ENCODE peak calls at places on chromosomes 1 and 21, in nine cellular contexts. One of them, this sample, is unnamed.

GRCh38 chr1:33143698-33144097 is 38.1 kb downstream of the TRIM62 start:
- DNase-seq in activated CD4-positive, CD25-positive, alpha-beta regulatory T cell: no peak
- DNase-seq in coronary artery: no peak
- DNase-seq in effector CD8-positive, alpha-beta T cell: no peak
- DNase-seq in epithelial cell of esophagus: no peak
- DNase-seq in left ventricle myocardium superior: no peak
- DNase-seq in hepatic stellate cell: peak
- DNase-seq in GM04503: peak
- DNase-seq in stimulated activated CD4-positive, alpha-beta T cell treated with anti-CD3 and anti-CD28 coated beads, TNF-alpha, amount 100 ng/mL, for 24 hours: no peak
- DNase-seq in this sample: peak

GRCh38 chr1:94680008-94680377 is 138.4 kb upstream of the F3 start:
- DNase-seq in epithelial cell of esophagus: no peak
- DNase-seq in activated CD4-positive, CD25-positive, alpha-beta regulatory T cell: no peak
- DNase-seq in coronary artery: no peak
- DNase-seq in left ventricle myocardium superior: no peak
- DNase-seq in effector CD8-positive, alpha-beta T cell: no peak
- DNase-seq in stimulated activated CD4-positive, alpha-beta T cell treated with anti-CD3 and anti-CD28 coated beads, TNF-alpha, amount 100 ng/mL, for 24 hours: no peak
- DNase-seq in hepatic stellate cell: no peak
- DNase-seq in GM04503: no peak
- DNase-seq in this sample: no peak

GRCh38 chr1:209354111-209354839 is 229.2 kb upstream of the CAMK1G start:
- DNase-seq in left ventricle myocardium superior: peak
- DNase-seq in coronary artery: no peak
- DNase-seq in hepatic stellate cell: peak
- DNase-seq in effector CD8-positive, alpha-beta T cell: peak
- DNase-seq in activated CD4-positive, CD25-positive, alpha-beta regulatory T cell: no peak
- DNase-seq in stimulated activated CD4-positive, alpha-beta T cell treated with anti-CD3 and anti-CD28 coated beads, TNF-alpha, amount 100 ng/mL, for 24 hours: peak
- DNase-seq in GM04503: peak
- DNase-seq in epithelial cell of esophagus: peak
- DNase-seq in this sample: peak

GRCh38 chr1:86296305-86297205 is 99.6 kb downstream of the ODF2L start:
- DNase-seq in activated CD4-positive, CD25-positive, alpha-beta regulatory T cell: no peak
- DNase-seq in epithelial cell of esophagus: no peak
- DNase-seq in hepatic stellate cell: no peak
- DNase-seq in effector CD8-positive, alpha-beta T cell: no peak
- DNase-seq in stimulated activated CD4-positive, alpha-beta T cell treated with anti-CD3 and anti-CD28 coated beads, TNF-alpha, amount 100 ng/mL, for 24 hours: no peak
- DNase-seq in coronary artery: no peak
- DNase-seq in left ventricle myocardium superior: no peak
- DNase-seq in GM04503: no peak
- DNase-seq in this sample: no peak

GRCh38 chr1:91557039-91557690 is 56.5 kb downstream of the CDC7 start:
- DNase-seq in hepatic stellate cell: no peak
- DNase-seq in activated CD4-positive, CD25-positive, alpha-beta regulatory T cell: no peak
- DNase-seq in stimulated activated CD4-positive, alpha-beta T cell treated with anti-CD3 and anti-CD28 coated beads, TNF-alpha, amount 100 ng/mL, for 24 hours: no peak
- DNase-seq in effector CD8-positive, alpha-beta T cell: no peak
- DNase-seq in epithelial cell of esophagus: no peak
- DNase-seq in left ventricle myocardium superior: no peak
- DNase-seq in GM04503: no peak
- DNase-seq in coronary artery: no peak
- DNase-seq in this sample: peak

GRCh38 chr1:219466766-219467165 is 146.1 kb downstream of the ZC3H11B start:
- DNase-seq in activated CD4-positive, CD25-positive, alpha-beta regulatory T cell: no peak
- DNase-seq in GM04503: no peak
- DNase-seq in hepatic stellate cell: no peak
- DNase-seq in epithelial cell of esophagus: no peak
- DNase-seq in effector CD8-positive, alpha-beta T cell: no peak
- DNase-seq in left ventricle myocardium superior: no peak
- DNase-seq in coronary artery: no peak
- DNase-seq in stimulated activated CD4-positive, alpha-beta T cell treated with anti-CD3 and anti-CD28 coated beads, TNF-alpha, amount 100 ng/mL, for 24 hours: no peak
- DNase-seq in this sample: no peak

GRCh38 chr1:44831516-44831915 is 11.5 kb downstream of the PTCH2 start:
- DNase-seq in stimulated activated CD4-positive, alpha-beta T cell treated with anti-CD3 and anti-CD28 coated beads, TNF-alpha, amount 100 ng/mL, for 24 hours: no peak
- DNase-seq in effector CD8-positive, alpha-beta T cell: no peak
- DNase-seq in GM04503: no peak
- DNase-seq in coronary artery: no peak
- DNase-seq in epithelial cell of esophagus: no peak
- DNase-seq in activated CD4-positive, CD25-positive, alpha-beta regulatory T cell: no peak
- DNase-seq in hepatic stellate cell: no peak
- DNase-seq in left ventricle myocardium superior: no peak
- DNase-seq in this sample: no peak

GRCh38 chr1:215583185-215583692 is 16.1 kb downstream of the KCTD3 start:
- DNase-seq in hepatic stellate cell: no peak
- DNase-seq in coronary artery: no peak
- DNase-seq in effector CD8-positive, alpha-beta T cell: no peak
- DNase-seq in left ventricle myocardium superior: no peak
- DNase-seq in activated CD4-positive, CD25-positive, alpha-beta regulatory T cell: no peak
- DNase-seq in GM04503: no peak
- DNase-seq in stimulated activated CD4-positive, alpha-beta T cell treated with anti-CD3 and anti-CD28 coated beads, TNF-alpha, amount 100 ng/mL, for 24 hours: no peak
- DNase-seq in epithelial cell of esophagus: peak
- DNase-seq in this sample: peak

GRCh38 chr1:24905355-24905978 is 24.6 kb downstream of the RUNX3 start:
- DNase-seq in stimulated activated CD4-positive, alpha-beta T cell treated with anti-CD3 and anti-CD28 coated beads, TNF-alpha, amount 100 ng/mL, for 24 hours: no peak
- DNase-seq in effector CD8-positive, alpha-beta T cell: no peak
- DNase-seq in epithelial cell of esophagus: no peak
- DNase-seq in GM04503: no peak
- DNase-seq in activated CD4-positive, CD25-positive, alpha-beta regulatory T cell: no peak
- DNase-seq in left ventricle myocardium superior: no peak
- DNase-seq in coronary artery: peak
- DNase-seq in hepatic stellate cell: no peak
- DNase-seq in this sample: no peak

GRCh38 chr1:147551036-147551435 is 9.7 kb downstream of the BCL9 start:
- DNase-seq in hepatic stellate cell: no peak
- DNase-seq in epithelial cell of esophagus: no peak
- DNase-seq in effector CD8-positive, alpha-beta T cell: no peak
- DNase-seq in left ventricle myocardium superior: no peak
- DNase-seq in GM04503: no peak
- DNase-seq in stimulated activated CD4-positive, alpha-beta T cell treated with anti-CD3 and anti-CD28 coated beads, TNF-alpha, amount 100 ng/mL, for 24 hours: no peak
- DNase-seq in coronary artery: no peak
- DNase-seq in activated CD4-positive, CD25-positive, alpha-beta regulatory T cell: no peak
- DNase-seq in this sample: no peak

GRCh38 chr1:90122679-90123340 is 127.9 kb downstream of the ZNF326 start:
- DNase-seq in epithelial cell of esophagus: no peak
- DNase-seq in hepatic stellate cell: no peak
- DNase-seq in GM04503: no peak
- DNase-seq in stimulated activated CD4-positive, alpha-beta T cell treated with anti-CD3 and anti-CD28 coated beads, TNF-alpha, amount 100 ng/mL, for 24 hours: no peak
- DNase-seq in effector CD8-positive, alpha-beta T cell: no peak
- DNase-seq in coronary artery: no peak
- DNase-seq in left ventricle myocardium superior: no peak
- DNase-seq in activated CD4-positive, CD25-positive, alpha-beta regulatory T cell: no peak
- DNase-seq in this sample: no peak

GRCh38 chr1:14392161-14392886 is 206.2 kb upstream of the KAZN start:
- DNase-seq in left ventricle myocardium superior: no peak
- DNase-seq in coronary artery: no peak
- DNase-seq in effector CD8-positive, alpha-beta T cell: no peak
- DNase-seq in hepatic stellate cell: no peak
- DNase-seq in GM04503: no peak
- DNase-seq in activated CD4-positive, CD25-positive, alpha-beta regulatory T cell: no peak
- DNase-seq in epithelial cell of esophagus: no peak
- DNase-seq in stimulated activated CD4-positive, alpha-beta T cell treated with anti-CD3 and anti-CD28 coated beads, TNF-alpha, amount 100 ng/mL, for 24 hours: no peak
- DNase-seq in this sample: no peak

GRCh38 chr1:212518188-212518951 is 85.7 kb downstream of the NENF start:
- DNase-seq in effector CD8-positive, alpha-beta T cell: no peak
- DNase-seq in epithelial cell of esophagus: peak
- DNase-seq in activated CD4-positive, CD25-positive, alpha-beta regulatory T cell: no peak
- DNase-seq in hepatic stellate cell: peak
- DNase-seq in left ventricle myocardium superior: peak
- DNase-seq in coronary artery: no peak
- DNase-seq in GM04503: no peak
- DNase-seq in stimulated activated CD4-positive, alpha-beta T cell treated with anti-CD3 and anti-CD28 coated beads, TNF-alpha, amount 100 ng/mL, for 24 hours: no peak
- DNase-seq in this sample: no peak

GRCh38 chr21:40976198-40977114 is 129.5 kb upstream of the DSCAM start:
- DNase-seq in epithelial cell of esophagus: no peak
- DNase-seq in GM04503: no peak
- DNase-seq in coronary artery: no peak
- DNase-seq in effector CD8-positive, alpha-beta T cell: no peak
- DNase-seq in stimulated activated CD4-positive, alpha-beta T cell treated with anti-CD3 and anti-CD28 coated beads, TNF-alpha, amount 100 ng/mL, for 24 hours: no peak
- DNase-seq in activated CD4-positive, CD25-positive, alpha-beta regulatory T cell: no peak
- DNase-seq in hepatic stellate cell: no peak
- DNase-seq in left ventricle myocardium superior: no peak
- DNase-seq in this sample: peak

GRCh38 chr1:116990612-116991151 is 10.9 kb upstream of the CD101 start:
- DNase-seq in epithelial cell of esophagus: peak
- DNase-seq in left ventricle myocardium superior: peak
- DNase-seq in stimulated activated CD4-positive, alpha-beta T cell treated with anti-CD3 and anti-CD28 coated beads, TNF-alpha, amount 100 ng/mL, for 24 hours: no peak
- DNase-seq in GM04503: no peak
- DNase-seq in hepatic stellate cell: peak
- DNase-seq in coronary artery: peak
- DNase-seq in activated CD4-positive, CD25-positive, alpha-beta regulatory T cell: no peak
- DNase-seq in effector CD8-positive, alpha-beta T cell: no peak
- DNase-seq in this sample: no peak

GRCh38 chr1:109187127-109187526 is 26.6 kb upstream of the SARS1 start:
- DNase-seq in left ventricle myocardium superior: no peak
- DNase-seq in GM04503: no peak
- DNase-seq in hepatic stellate cell: no peak
- DNase-seq in stimulated activated CD4-positive, alpha-beta T cell treated with anti-CD3 and anti-CD28 coated beads, TNF-alpha, amount 100 ng/mL, for 24 hours: no peak
- DNase-seq in effector CD8-positive, alpha-beta T cell: no peak
- DNase-seq in epithelial cell of esophagus: no peak
- DNase-seq in activated CD4-positive, CD25-positive, alpha-beta regulatory T cell: no peak
- DNase-seq in coronary artery: no peak
- DNase-seq in this sample: no peak

GRCh38 chr1:93631626-93632365 is 49.8 kb downstream of the BCAR3 start:
- DNase-seq in GM04503: no peak
- DNase-seq in epithelial cell of esophagus: no peak
- DNase-seq in left ventricle myocardium superior: no peak
- DNase-seq in coronary artery: no peak
- DNase-seq in activated CD4-positive, CD25-positive, alpha-beta regulatory T cell: no peak
- DNase-seq in stimulated activated CD4-positive, alpha-beta T cell treated with anti-CD3 and anti-CD28 coated beads, TNF-alpha, amount 100 ng/mL, for 24 hours: no peak
- DNase-seq in effector CD8-positive, alpha-beta T cell: no peak
- DNase-seq in hepatic stellate cell: no peak
- DNase-seq in this sample: no peak

GRCh38 chr1:59422921-59423575 is 126.2 kb downstream of the FGGY start:
- DNase-seq in left ventricle myocardium superior: peak
- DNase-seq in effector CD8-positive, alpha-beta T cell: no peak
- DNase-seq in hepatic stellate cell: no peak
- DNase-seq in epithelial cell of esophagus: peak
- DNase-seq in activated CD4-positive, CD25-positive, alpha-beta regulatory T cell: no peak
- DNase-seq in coronary artery: no peak
- DNase-seq in GM04503: no peak
- DNase-seq in stimulated activated CD4-positive, alpha-beta T cell treated with anti-CD3 and anti-CD28 coated beads, TNF-alpha, amount 100 ng/mL, for 24 hours: no peak
- DNase-seq in this sample: no peak

GRCh38 chr21:36059823-36060158 is 535 bp downstream of the SETD4 start:
- DNase-seq in left ventricle myocardium superior: no peak
- DNase-seq in hepatic stellate cell: peak
- DNase-seq in GM04503: no peak
- DNase-seq in effector CD8-positive, alpha-beta T cell: no peak
- DNase-seq in stimulated activated CD4-positive, alpha-beta T cell treated with anti-CD3 and anti-CD28 coated beads, TNF-alpha, amount 100 ng/mL, for 24 hours: peak
- DNase-seq in epithelial cell of esophagus: no peak
- DNase-seq in activated CD4-positive, CD25-positive, alpha-beta regulatory T cell: no peak
- DNase-seq in coronary artery: peak
- DNase-seq in this sample: no peak

GRCh38 chr1:19676438-19676922 is 11.8 kb downstream of the HTR6 start:
- DNase-seq in GM04503: peak
- DNase-seq in stimulated activated CD4-positive, alpha-beta T cell treated with anti-CD3 and anti-CD28 coated beads, TNF-alpha, amount 100 ng/mL, for 24 hours: no peak
- DNase-seq in activated CD4-positive, CD25-positive, alpha-beta regulatory T cell: no peak
- DNase-seq in left ventricle myocardium superior: peak
- DNase-seq in coronary artery: no peak
- DNase-seq in effector CD8-positive, alpha-beta T cell: no peak
- DNase-seq in hepatic stellate cell: peak
- DNase-seq in epithelial cell of esophagus: peak
- DNase-seq in this sample: peak

GRCh38 chr1:52927219-52928082 is at the start of gene SCP2:
- DNase-seq in effector CD8-positive, alpha-beta T cell: peak
- DNase-seq in coronary artery: peak
- DNase-seq in GM04503: no peak
- DNase-seq in stimulated activated CD4-positive, alpha-beta T cell treated with anti-CD3 and anti-CD28 coated beads, TNF-alpha, amount 100 ng/mL, for 24 hours: peak
- DNase-seq in hepatic stellate cell: peak
- DNase-seq in epithelial cell of esophagus: peak
- DNase-seq in activated CD4-positive, CD25-positive, alpha-beta regulatory T cell: peak
- DNase-seq in left ventricle myocardium superior: peak
- DNase-seq in this sample: peak

GRCh38 chr1:1124786-1125642 is 9.1 kb upstream of the C1orf159 start:
- DNase-seq in effector CD8-positive, alpha-beta T cell: no peak
- DNase-seq in stimulated activated CD4-positive, alpha-beta T cell treated with anti-CD3 and anti-CD28 coated beads, TNF-alpha, amount 100 ng/mL, for 24 hours: no peak
- DNase-seq in coronary artery: no peak
- DNase-seq in activated CD4-positive, CD25-positive, alpha-beta regulatory T cell: no peak
- DNase-seq in GM04503: no peak
- DNase-seq in hepatic stellate cell: no peak
- DNase-seq in left ventricle myocardium superior: no peak
- DNase-seq in epithelial cell of esophagus: no peak
- DNase-seq in this sample: peak

GRCh38 chr1:187626056-187626455 is 797.3 kb downstream of the PLA2G4A start:
- DNase-seq in effector CD8-positive, alpha-beta T cell: no peak
- DNase-seq in epithelial cell of esophagus: peak
- DNase-seq in GM04503: no peak
- DNase-seq in stimulated activated CD4-positive, alpha-beta T cell treated with anti-CD3 and anti-CD28 coated beads, TNF-alpha, amount 100 ng/mL, for 24 hours: no peak
- DNase-seq in activated CD4-positive, CD25-positive, alpha-beta regulatory T cell: no peak
- DNase-seq in coronary artery: no peak
- DNase-seq in hepatic stellate cell: no peak
- DNase-seq in left ventricle myocardium superior: no peak
- DNase-seq in this sample: no peak

GRCh38 chr1:53715478-53715877 is 23.5 kb downstream of the GLIS1 start:
- DNase-seq in left ventricle myocardium superior: no peak
- DNase-seq in effector CD8-positive, alpha-beta T cell: no peak
- DNase-seq in activated CD4-positive, CD25-positive, alpha-beta regulatory T cell: no peak
- DNase-seq in hepatic stellate cell: peak
- DNase-seq in epithelial cell of esophagus: peak
- DNase-seq in GM04503: no peak
- DNase-seq in coronary artery: no peak
- DNase-seq in stimulated activated CD4-positive, alpha-beta T cell treated with anti-CD3 and anti-CD28 coated beads, TNF-alpha, amount 100 ng/mL, for 24 hours: no peak
- DNase-seq in this sample: peak

GRCh38 chr1:26482921-26483320 is 10.7 kb downstream of the HMGN2 start:
- DNase-seq in epithelial cell of esophagus: no peak
- DNase-seq in GM04503: no peak
- DNase-seq in activated CD4-positive, CD25-positive, alpha-beta regulatory T cell: no peak
- DNase-seq in left ventricle myocardium superior: no peak
- DNase-seq in stimulated activated CD4-positive, alpha-beta T cell treated with anti-CD3 and anti-CD28 coated beads, TNF-alpha, amount 100 ng/mL, for 24 hours: no peak
- DNase-seq in coronary artery: no peak
- DNase-seq in hepatic stellate cell: peak
- DNase-seq in effector CD8-positive, alpha-beta T cell: no peak
- DNase-seq in this sample: no peak

GRCh38 chr1:41724248-41724647 is 194.5 kb downstream of the HIVEP3 start:
- DNase-seq in epithelial cell of esophagus: no peak
- DNase-seq in stimulated activated CD4-positive, alpha-beta T cell treated with anti-CD3 and anti-CD28 coated beads, TNF-alpha, amount 100 ng/mL, for 24 hours: no peak
- DNase-seq in left ventricle myocardium superior: no peak
- DNase-seq in activated CD4-positive, CD25-positive, alpha-beta regulatory T cell: no peak
- DNase-seq in effector CD8-positive, alpha-beta T cell: no peak
- DNase-seq in GM04503: no peak
- DNase-seq in hepatic stellate cell: no peak
- DNase-seq in coronary artery: no peak
- DNase-seq in this sample: no peak

GRCh38 chr1:101738475-101738874 is 258.3 kb downstream of the OLFM3 start:
- DNase-seq in epithelial cell of esophagus: peak
- DNase-seq in effector CD8-positive, alpha-beta T cell: no peak
- DNase-seq in GM04503: peak
- DNase-seq in activated CD4-positive, CD25-positive, alpha-beta regulatory T cell: no peak
- DNase-seq in left ventricle myocardium superior: no peak
- DNase-seq in stimulated activated CD4-positive, alpha-beta T cell treated with anti-CD3 and anti-CD28 coated beads, TNF-alpha, amount 100 ng/mL, for 24 hours: no peak
- DNase-seq in coronary artery: no peak
- DNase-seq in hepatic stellate cell: peak
- DNase-seq in this sample: no peak